ENCODE peak calls at places on chromosomes 5 and 9, in five cellular contexts. A, U, C, Y and S are unnamed samples.

GRCh38 chr5:67640011-67640410 is 443.4 kb upstream of the CD180 start:
- DNase-seq in Y (no peak), A (no peak), U (no peak), C (no peak), S (no peak)

GRCh38 chr9:38413283-38413682 is 11.0 kb downstream of the IGFBPL1 start:
- DNase-seq in A (no peak), U (no peak), Y (no peak), C (no peak), S (no peak)

GRCh38 chr5:56852228-56853000 is 37.1 kb downstream of the MAP3K1 start:
- DNase-seq in Y (no peak), A (no peak), C (no peak), U (no peak), S (peak)

GRCh38 chr5:36882250-36882649 is 5.7 kb downstream of the NIPBL start:
- DNase-seq in U (no peak), C (no peak), A (no peak), Y (no peak), S (no peak)

GRCh38 chr9:16718296-16718695 is 152.2 kb downstream of the BNC2 start:
- DNase-seq in Y (no peak), U (no peak), C (no peak), A (no peak), S (no peak)

GRCh38 chr5:65707663-65708062 is 14.2 kb downstream of the SGTB start:
- DNase-seq in U (no peak), A (no peak), C (no peak), Y (no peak), S (no peak)

GRCh38 chr9:72305102-72305546 is 59.9 kb downstream of the ZFAND5 start:
- DNase-seq in A (peak), U (peak), C (peak), Y (no peak), S (no peak)

GRCh38 chr9:133632806-133633680 is 3.1 kb upstream of the DBH start:
- DNase-seq in A (no peak), C (no peak), Y (no peak), U (no peak), S (no peak)

GRCh38 chr9:109497193-109498165 is 628 bp downstream of the PTPN3 start:
- DNase-seq in A (peak), C (peak), U (no peak), Y (no peak), S (no peak)

DNA sequence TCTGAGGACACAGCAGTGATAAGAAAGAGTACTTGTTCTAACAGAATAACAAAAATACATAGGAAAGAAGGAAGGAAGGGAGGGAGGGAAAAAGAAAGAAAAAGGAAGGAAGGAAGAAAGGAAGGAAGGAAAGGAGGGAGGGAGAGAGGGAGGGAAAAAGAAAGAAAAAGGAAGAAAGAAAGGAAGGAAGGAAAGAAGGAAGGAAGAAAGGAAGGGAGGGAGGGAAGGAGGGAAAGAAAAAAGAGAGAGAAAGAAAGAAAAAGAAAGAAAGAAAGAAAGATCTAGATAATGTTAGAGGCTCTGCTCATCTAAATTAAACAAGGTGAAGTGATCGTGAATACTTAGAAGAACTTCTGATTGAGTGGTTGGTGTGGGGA is 29.8 kb downstream of the DUSP1 start:
- DNase-seq in C (no peak), Y (no peak), U (no peak), A (no peak), S (no peak)
- H3K9ac ChIP-seq in C (no peak), Y (no peak), U (no peak), A (peak), S (no peak)

GRCh38 chr5:139847091-139847490 is 51.5 kb downstream of the PSD2 start:
- DNase-seq in A (no peak), C (no peak), Y (no peak), U (no peak), S (no peak)
- H3K9ac ChIP-seq in A (no peak), C (no peak), Y (no peak), U (no peak), S (no peak)

GRCh38 chr5:154546719-154547118 is 68.7 kb upstream of the HAND1 start:
- DNase-seq in Y (no peak), A (no peak), C (no peak), U (no peak), S (no peak)
- H3K9ac ChIP-seq in Y (no peak), A (no peak), C (no peak), U (no peak), S (no peak)

DNA sequence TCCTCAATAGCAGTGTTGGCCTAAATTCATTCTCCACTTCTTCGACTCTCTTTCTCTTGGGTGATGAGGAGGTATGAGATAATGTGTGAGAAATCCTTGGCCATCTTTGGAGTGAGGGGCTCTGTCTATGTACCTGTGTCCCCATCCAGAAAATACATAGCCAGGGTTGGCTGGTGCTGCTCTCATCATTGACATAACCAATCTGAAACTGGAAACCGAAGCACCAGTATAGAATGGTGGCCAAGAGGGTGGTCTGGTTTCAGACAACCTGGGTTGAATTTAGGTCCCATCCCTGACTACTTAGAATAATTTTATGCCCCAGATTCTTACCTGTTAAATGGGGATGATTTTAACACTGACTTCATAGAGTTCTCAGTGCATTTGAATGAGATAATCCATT is 208.1 kb downstream of the ARHGAP26 start:
- DNase-seq in A (no peak), Y (no peak), U (no peak), C (no peak), S (no peak)
- H3K9ac ChIP-seq in A (no peak), Y (peak), U (no peak), C (no peak), S (no peak)

GRCh38 chr5:43771611-43772031 is 168.6 kb downstream of the NNT start:
- DNase-seq in U (no peak), C (no peak), A (no peak), Y (no peak), S (peak)
- H3K9ac ChIP-seq in U (no peak), C (no peak), A (no peak), Y (no peak), S (peak)